ENCODE peak calls at places on chromosomes 2 and 18, in nine cellular contexts. One of them, this sample, is unnamed.
A peak's percentile ranks its signal among the peaks of the same experiment; 100 is the strongest.

GRCh38 chr2:101400048-101400447 is 12.7 kb upstream of the CREG2 start:
- DNase-seq in cardiac fibroblast: no peak
- DNase-seq in amniotic stem cell: no peak
- DNase-seq in A549: no peak
- DNase-seq in HFFc6: no peak
- DNase-seq in right lobe of liver: no peak
- DNase-seq in small intestine: peak; percentile 45
- DNase-seq in AG04450: no peak
- DNase-seq in T-helper 2 cell treated with Interferon-gamma antibody and Interleukin-4, amounts not matched to agents 5 μg/mL and 100 μg/mL, for 36 hours: no peak
- DNase-seq in this sample: no peak

GRCh38 chr2:19607400-19607799 is 249.0 kb upstream of the OSR1 start:
- DNase-seq in HFFc6: peak; percentile 50
- DNase-seq in T-helper 2 cell treated with Interferon-gamma antibody and Interleukin-4, amounts not matched to agents 5 μg/mL and 100 μg/mL, for 36 hours: no peak
- DNase-seq in cardiac fibroblast: peak; percentile 47
- DNase-seq in small intestine: no peak
- DNase-seq in right lobe of liver: no peak
- DNase-seq in amniotic stem cell: no peak
- DNase-seq in A549: peak; percentile 30
- DNase-seq in AG04450: peak; percentile 21
- DNase-seq in this sample: no peak

GRCh38 chr2:181680055-181680936 is at the start of gene NEUROD1:
- DNase-seq in amniotic stem cell: no peak
- DNase-seq in right lobe of liver: no peak
- DNase-seq in small intestine: no peak
- DNase-seq in AG04450: no peak
- DNase-seq in A549: no peak
- DNase-seq in T-helper 2 cell treated with Interferon-gamma antibody and Interleukin-4, amounts not matched to agents 5 μg/mL and 100 μg/mL, for 36 hours: no peak
- DNase-seq in cardiac fibroblast: no peak
- DNase-seq in HFFc6: no peak
- DNase-seq in this sample: no peak

GRCh38 chr2:105860567-105860966 is 115.9 kb downstream of the NCK2 start:
- DNase-seq in A549: no peak
- DNase-seq in HFFc6: no peak
- DNase-seq in small intestine: no peak
- DNase-seq in AG04450: no peak
- DNase-seq in right lobe of liver: no peak
- DNase-seq in amniotic stem cell: no peak
- DNase-seq in cardiac fibroblast: no peak
- DNase-seq in T-helper 2 cell treated with Interferon-gamma antibody and Interleukin-4, amounts not matched to agents 5 μg/mL and 100 μg/mL, for 36 hours: no peak
- DNase-seq in this sample: no peak

GRCh38 chr2:105299290-105299689 is 30.2 kb downstream of the TGFBRAP1 start:
- DNase-seq in cardiac fibroblast: no peak
- DNase-seq in AG04450: no peak
- DNase-seq in right lobe of liver: no peak
- DNase-seq in HFFc6: no peak
- DNase-seq in amniotic stem cell: no peak
- DNase-seq in A549: peak; percentile 24
- DNase-seq in T-helper 2 cell treated with Interferon-gamma antibody and Interleukin-4, amounts not matched to agents 5 μg/mL and 100 μg/mL, for 36 hours: no peak
- DNase-seq in small intestine: no peak
- DNase-seq in this sample: no peak

GRCh38 chr2:216989335-216990129 is 129.7 kb upstream of the TNP1 start:
- DNase-seq in cardiac fibroblast: peak; percentile 29
- DNase-seq in AG04450: no peak
- DNase-seq in T-helper 2 cell treated with Interferon-gamma antibody and Interleukin-4, amounts not matched to agents 5 μg/mL and 100 μg/mL, for 36 hours: no peak
- DNase-seq in HFFc6: peak; percentile 36
- DNase-seq in right lobe of liver: no peak
- DNase-seq in A549: no peak
- DNase-seq in small intestine: no peak
- DNase-seq in amniotic stem cell: no peak
- DNase-seq in this sample: no peak

GRCh38 chr2:177688844-177689243 is 296.3 kb downstream of the AGPS start:
- DNase-seq in small intestine: no peak
- DNase-seq in amniotic stem cell: no peak
- DNase-seq in AG04450: no peak
- DNase-seq in cardiac fibroblast: no peak
- DNase-seq in HFFc6: no peak
- DNase-seq in T-helper 2 cell treated with Interferon-gamma antibody and Interleukin-4, amounts not matched to agents 5 μg/mL and 100 μg/mL, for 36 hours: no peak
- DNase-seq in A549: no peak
- DNase-seq in right lobe of liver: no peak
- DNase-seq in this sample: no peak

GRCh38 chr2:149537098-149537726 is 50.4 kb downstream of the MMADHC start:
- DNase-seq in amniotic stem cell: no peak
- DNase-seq in cardiac fibroblast: no peak
- DNase-seq in HFFc6: no peak
- DNase-seq in A549: no peak
- DNase-seq in AG04450: no peak
- DNase-seq in right lobe of liver: no peak
- DNase-seq in small intestine: no peak
- DNase-seq in T-helper 2 cell treated with Interferon-gamma antibody and Interleukin-4, amounts not matched to agents 5 μg/mL and 100 μg/mL, for 36 hours: no peak
- DNase-seq in this sample: no peak

GRCh38 chr18:23032030-23032582 is 99.0 kb downstream of the RBBP8 start:
- DNase-seq in AG04450: peak; percentile 58
- DNase-seq in cardiac fibroblast: peak; percentile 91
- DNase-seq in HFFc6: peak; percentile 83
- DNase-seq in right lobe of liver: no peak
- DNase-seq in amniotic stem cell: peak; percentile 32
- DNase-seq in small intestine: no peak
- DNase-seq in T-helper 2 cell treated with Interferon-gamma antibody and Interleukin-4, amounts not matched to agents 5 μg/mL and 100 μg/mL, for 36 hours: no peak
- DNase-seq in A549: no peak
- DNase-seq in this sample: no peak

GRCh38 chr18:32373505-32373904 is 97.2 kb downstream of the GAREM1 start:
- DNase-seq in A549: no peak
- DNase-seq in AG04450: no peak
- DNase-seq in HFFc6: no peak
- DNase-seq in T-helper 2 cell treated with Interferon-gamma antibody and Interleukin-4, amounts not matched to agents 5 μg/mL and 100 μg/mL, for 36 hours: no peak
- DNase-seq in right lobe of liver: no peak
- DNase-seq in cardiac fibroblast: no peak
- DNase-seq in amniotic stem cell: no peak
- DNase-seq in small intestine: no peak
- DNase-seq in this sample: no peak

GRCh38 chr2:216215991-216216390 is 106.8 kb downstream of the XRCC5 start:
- DNase-seq in A549: peak; percentile 28
- DNase-seq in cardiac fibroblast: peak; percentile 39
- DNase-seq in T-helper 2 cell treated with Interferon-gamma antibody and Interleukin-4, amounts not matched to agents 5 μg/mL and 100 μg/mL, for 36 hours: no peak
- DNase-seq in HFFc6: peak; percentile 30
- DNase-seq in right lobe of liver: no peak
- DNase-seq in small intestine: peak; percentile 20
- DNase-seq in AG04450: no peak
- DNase-seq in amniotic stem cell: no peak
- DNase-seq in this sample: no peak

GRCh38 chr2:237876951-237877491 is 17.6 kb downstream of the RAMP1 start:
- DNase-seq in cardiac fibroblast: no peak
- DNase-seq in small intestine: no peak
- DNase-seq in amniotic stem cell: no peak
- DNase-seq in AG04450: no peak
- DNase-seq in right lobe of liver: no peak
- DNase-seq in A549: no peak
- DNase-seq in T-helper 2 cell treated with Interferon-gamma antibody and Interleukin-4, amounts not matched to agents 5 μg/mL and 100 μg/mL, for 36 hours: no peak
- DNase-seq in HFFc6: no peak
- DNase-seq in this sample: peak; percentile 33

GRCh38 chr18:58924473-58924872 is 59.8 kb downstream of the ZNF532 start:
- DNase-seq in HFFc6: no peak
- DNase-seq in T-helper 2 cell treated with Interferon-gamma antibody and Interleukin-4, amounts not matched to agents 5 μg/mL and 100 μg/mL, for 36 hours: no peak
- DNase-seq in amniotic stem cell: no peak
- DNase-seq in small intestine: no peak
- DNase-seq in A549: no peak
- DNase-seq in right lobe of liver: no peak
- DNase-seq in AG04450: no peak
- DNase-seq in cardiac fibroblast: no peak
- DNase-seq in this sample: no peak

GRCh38 chr2:190847504-190848201 is 33.0 kb upstream of the GLS start:
- DNase-seq in AG04450: no peak
- DNase-seq in A549: no peak
- DNase-seq in small intestine: no peak
- DNase-seq in amniotic stem cell: no peak
- DNase-seq in T-helper 2 cell treated with Interferon-gamma antibody and Interleukin-4, amounts not matched to agents 5 μg/mL and 100 μg/mL, for 36 hours: no peak
- DNase-seq in HFFc6: peak; percentile 34
- DNase-seq in right lobe of liver: no peak
- DNase-seq in cardiac fibroblast: peak; percentile 66
- DNase-seq in this sample: no peak